ENCODE peak calls at places on chromosomes 3 and 15, in five cellular contexts. R is GM12878, Z is esophagus squamous epithelium, N is uterus, C is transverse colon. U is an unnamed sample.

GRCh38 chr3:184884359-184885017 is 72.5 kb downstream of the VPS8 start:
- DNase-seq in R (peak), Z (no peak), N (no peak), C (no peak), U (peak)

GRCh38 chr3:24390169-24390821 is 104.4 kb downstream of the THRB start:
- DNase-seq in R (no peak), Z (no peak), N (no peak), C (no peak), U (no peak)

GRCh38 chr15:67120839-67121540 is 55.6 kb downstream of the SMAD3 start:
- DNase-seq in R (peak), Z (peak), N (peak), C (peak), U (peak)

GRCh38 chr3:46666471-46666845 is 27.0 kb downstream of the ALS2CL start:
- DNase-seq in R (no peak), Z (no peak), N (no peak), C (peak), U (no peak)

GRCh38 chr3:100256724-100257123 is 4.1 kb upstream of the TBC1D23 start:
- DNase-seq in R (no peak), Z (no peak), N (no peak), C (no peak), U (no peak)

GRCh38 chr15:49238342-49238741 is 68.3 kb downstream of the GALK2 start:
- DNase-seq in R (no peak), Z (no peak), N (peak), C (no peak), U (no peak)

GRCh38 chr15:45855907-45856579 is 221.2 kb downstream of the SQOR start:
- DNase-seq in R (no peak), Z (no peak), N (no peak), C (no peak), U (no peak)

GRCh38 chr15:78979456-78980320 is 34.8 kb upstream of the CTSH start:
- DNase-seq in R (peak), Z (no peak), N (peak), C (peak), U (no peak)

GRCh38 chr3:56042326-56042951 is 425.8 kb downstream of the ERC2 start:
- DNase-seq in R (no peak), Z (no peak), N (no peak), C (no peak), U (no peak)

GRCh38 chr3:184691397-184692131 is 20.3 kb downstream of the MAGEF1 start:
- DNase-seq in R (no peak), Z (no peak), N (peak), C (no peak), U (no peak)

GRCh38 chr15:29319823-29320222 is 50.2 kb upstream of the NSMCE3 start:
- DNase-seq in R (no peak), Z (no peak), N (no peak), C (no peak), U (no peak)

GRCh38 chr3:141960731-141961130 is 84.3 kb downstream of the ATP1B3 start:
- DNase-seq in R (no peak), Z (no peak), N (no peak), C (no peak), U (no peak)

GRCh38 chr3:34382859-34383258 is 584.4 kb downstream of the PDCD6IP start:
- DNase-seq in R (no peak), Z (no peak), N (no peak), C (no peak), U (no peak)

GRCh38 chr3:59750391-59750790 is 700.6 kb upstream of the CFAP20DC start:
- DNase-seq in R (no peak), Z (no peak), N (no peak), C (no peak), U (no peak)

GRCh38 chr3:151971814-151972579 is 98.6 kb downstream of the SUCNR1 start:
- DNase-seq in R (no peak), Z (no peak), N (no peak), C (peak), U (no peak)

GRCh38 chr3:65398953-65399352 is 639.8 kb downstream of the MAGI1 start:
- DNase-seq in R (no peak), Z (no peak), N (no peak), C (no peak), U (no peak)

GRCh38 chr3:32109256-32109655 is 2.8 kb downstream of the GPD1L start:
- DNase-seq in R (no peak), Z (peak), N (peak), C (peak), U (no peak)

GRCh38 chr15:99455796-99456160 is 110.0 kb upstream of the MEF2A start:
- DNase-seq in R (no peak), Z (no peak), N (no peak), C (no peak), U (no peak)

GRCh38 chr3:30232142-30232541 is 374.3 kb upstream of the TGFBR2 start:
- DNase-seq in R (no peak), Z (no peak), N (peak), C (no peak), U (no peak)

GRCh38 chr3:21562225-21562624 is 188.8 kb downstream of the ZNF385D start:
- DNase-seq in R (no peak), Z (no peak), N (no peak), C (no peak), U (no peak)

GRCh38 chr15:89645680-89646079 is 9.6 kb downstream of the KIF7 start:
- DNase-seq in R (no peak), Z (no peak), N (no peak), C (no peak), U (no peak)
- TF ChIP-seq POLR2A in R (no peak), Z (no peak), N (no peak), C (no peak), U (no peak)

GRCh38 chr3:72887723-72888545 is at the start of gene GXYLT2:
- DNase-seq in R (no peak), Z (no peak), N (peak), C (peak), U (peak)
- TF ChIP-seq POLR2A in R (no peak), Z (no peak), N (no peak), C (no peak), U (no peak)

GRCh38 chr3:160949460-160949859 is 155.7 kb downstream of the B3GALNT1 start:
- DNase-seq in R (no peak), Z (no peak), N (no peak), C (no peak), U (no peak)

GRCh38 chr3:160950954-160951353 is 154.2 kb downstream of the B3GALNT1 start:
- DNase-seq in R (no peak), Z (no peak), N (no peak), C (no peak), U (no peak)

GRCh38 chr3:160950542-160950941 is 154.6 kb downstream of the B3GALNT1 start:
- DNase-seq in R (no peak), Z (no peak), N (no peak), C (no peak), U (no peak)

GRCh38 chr3:160945346-160945745 is 159.8 kb downstream of the B3GALNT1 start:
- DNase-seq in R (no peak), Z (no peak), N (no peak), C (no peak), U (no peak)

DNA sequence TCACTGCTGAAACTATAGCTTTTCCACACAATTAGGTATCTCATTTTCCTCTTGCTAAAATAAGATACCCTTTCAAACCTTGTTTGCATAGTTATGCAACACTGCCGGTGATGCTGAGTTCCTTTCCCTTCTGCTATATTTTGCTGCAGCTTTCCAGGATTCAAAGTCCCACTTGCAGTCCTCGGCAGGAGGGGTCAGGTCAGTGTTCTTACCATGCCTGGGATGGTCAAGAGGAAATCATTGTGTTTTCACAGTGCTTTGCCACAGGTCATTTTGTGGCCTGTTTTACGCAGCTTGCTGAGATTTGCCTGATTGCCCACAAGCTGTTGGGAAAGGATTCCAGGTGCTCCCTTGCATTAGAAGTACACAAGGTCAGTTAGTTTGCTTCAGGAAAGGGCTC is 156.9 kb downstream of the B3GALNT1 start:
- DNase-seq in R (no peak), Z (no peak), N (no peak), C (no peak), U (no peak)
- TF ChIP-seq POLR2A in R (no peak), Z (no peak), N (no peak), C (no peak), U (no peak)

GRCh38 chr15:85314139-85314538 is 66.3 kb upstream of the AKAP13 start:
- DNase-seq in R (no peak), Z (no peak), N (no peak), C (no peak), U (no peak)

GRCh38 chr15:85312925-85313324 is 67.5 kb upstream of the AKAP13 start:
- DNase-seq in R (no peak), Z (no peak), N (no peak), C (no peak), U (no peak)

GRCh38 chr15:85311647-85312046 is 68.8 kb upstream of the AKAP13 start:
- DNase-seq in R (no peak), Z (no peak), N (no peak), C (no peak), U (no peak)

GRCh38 chr15:85313339-85313738 is 67.1 kb upstream of the AKAP13 start:
- DNase-seq in R (no peak), Z (no peak), N (no peak), C (no peak), U (no peak)

GRCh38 chr15:85312486-85312885 is 67.9 kb upstream of the AKAP13 start:
- DNase-seq in R (peak), Z (no peak), N (no peak), C (no peak), U (no peak)
- TF ChIP-seq POLR2A in R (peak), Z (no peak), N (no peak), C (no peak), U (peak)

DNA sequence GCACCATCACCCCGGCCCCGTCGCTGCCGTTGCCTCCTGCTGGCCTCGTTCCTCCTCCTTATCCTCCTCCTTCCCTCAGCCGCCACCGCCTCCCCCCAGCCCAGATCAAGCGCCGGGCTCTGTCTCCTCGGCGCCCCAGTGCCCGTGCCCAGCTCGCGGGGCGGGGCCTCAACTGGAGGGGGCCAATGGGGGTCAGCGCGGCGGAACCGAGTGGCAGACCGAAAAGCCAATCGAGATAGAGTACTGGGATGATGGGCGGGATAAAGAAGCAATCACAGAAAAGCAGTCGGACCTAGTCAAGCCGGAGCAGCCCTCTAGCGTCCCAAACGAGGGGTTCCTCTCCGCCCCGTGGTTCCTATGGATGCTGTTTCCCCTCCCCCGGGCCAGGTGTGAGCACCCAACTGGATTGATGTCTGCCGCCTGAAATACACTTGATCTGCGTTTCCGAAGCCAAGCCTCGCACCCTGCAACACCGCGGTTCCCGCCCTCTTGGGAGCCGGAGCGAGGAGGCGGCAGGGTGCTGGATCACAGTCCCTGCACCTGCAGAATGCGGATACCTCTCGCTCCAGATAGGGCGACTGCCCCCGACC is at the start of gene FRMD5:
- DNase-seq in R (peak), Z (peak), N (peak), C (peak), U (peak)
- TF ChIP-seq POLR2A in R (peak), Z (no peak), N (no peak), C (peak), U (no peak)

DNA sequence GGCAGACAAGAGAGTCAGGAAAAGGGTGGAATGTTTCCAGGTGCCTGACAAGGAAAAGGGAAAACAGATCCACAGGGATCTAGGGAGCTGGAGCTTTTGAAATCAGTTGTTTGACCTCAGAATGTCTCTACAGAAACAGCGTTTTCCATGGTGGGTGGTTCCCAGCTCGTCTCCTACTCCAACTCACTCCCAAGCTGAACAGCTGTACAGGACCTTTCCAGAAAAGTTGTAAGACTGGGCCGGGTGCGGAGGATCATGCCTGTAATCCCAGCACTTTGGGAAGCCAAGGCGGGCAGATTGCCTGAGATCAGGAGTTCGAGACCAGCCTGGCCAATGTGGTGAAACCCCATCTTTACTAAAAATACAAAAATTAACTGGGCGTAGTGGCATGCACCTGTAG is 55.7 kb upstream of the RYK start:
- DNase-seq in R (no peak), Z (no peak), N (peak), C (no peak), U (no peak)
- TF ChIP-seq POLR2A in R (no peak), Z (no peak), N (no peak), C (no peak), U (no peak)

GRCh38 chr3:41963823-41964222 is 1.9 kb upstream of the ULK4 start:
- DNase-seq in R (no peak), Z (no peak), N (peak), C (no peak), U (no peak)

GRCh38 chr3:41961061-41961749 is 698 bp downstream of the ULK4 start:
- DNase-seq in R (no peak), Z (peak), N (peak), C (peak), U (peak)

GRCh38 chr3:41956574-41956973 is 5.3 kb downstream of the ULK4 start:
- DNase-seq in R (no peak), Z (no peak), N (no peak), C (no peak), U (no peak)

GRCh38 chr3:41966206-41966605 is 4.3 kb upstream of the ULK4 start:
- DNase-seq in R (no peak), Z (no peak), N (no peak), C (no peak), U (no peak)

GRCh38 chr3:41961750-41962679 is at the start of gene ULK4:
- DNase-seq in R (peak), Z (peak), N (peak), C (peak), U (peak)
- TF ChIP-seq POLR2A in R (peak), Z (no peak), N (no peak), C (peak), U (peak)

GRCh38 chr15:85380860-85381535 is 595 bp downstream of the AKAP13 start:
- DNase-seq in R (no peak), Z (peak), N (no peak), C (peak), U (peak)
- TF ChIP-seq POLR2A in R (no peak), Z (no peak), N (no peak), C (no peak), U (peak)

GRCh38 chr15:68820589-68821189 is at the start of gene ANP32A:
- DNase-seq in R (peak), Z (peak), N (peak), C (peak), U (peak)
- TF ChIP-seq POLR2A in R (peak), Z (peak), N (peak), C (peak), U (peak)

GRCh38 chr3:4983739-4984510 is 4.7 kb downstream of the BHLHE40 start:
- DNase-seq in R (peak), Z (peak), N (peak), C (peak), U (peak)

GRCh38 chr3:4981160-4981687 is 2.0 kb downstream of the BHLHE40 start:
- DNase-seq in R (no peak), Z (no peak), N (no peak), C (no peak), U (no peak)

GRCh38 chr3:4984511-4984864 is 5.3 kb downstream of the BHLHE40 start:
- DNase-seq in R (no peak), Z (no peak), N (no peak), C (no peak), U (no peak)

GRCh38 chr3:4981688-4982494 is 2.7 kb downstream of the BHLHE40 start:
- DNase-seq in R (no peak), Z (no peak), N (no peak), C (no peak), U (no peak)

GRCh38 chr3:4982773-4983738 is 3.8 kb downstream of the BHLHE40 start:
- DNase-seq in R (no peak), Z (no peak), N (no peak), C (no peak), U (no peak)
- TF ChIP-seq POLR2A in R (peak), Z (no peak), N (no peak), C (no peak), U (peak)

U was measured in GM12891.